ENCODE peak calls at places on chromosomes 12 and 14, in five cellular contexts. V is LoVo; Y is transverse colon; E is activated gamma-delta T cell treated with anti-CD3 and anti-CD28 coated beads, Interleukin-2, amount 50 U/mL, for 16 hours; A is cardiac muscle cell. F is an unnamed sample.

GRCh38 chr12:108289342-108290131 is 49.6 kb downstream of the CMKLR1 start:
- DNase-seq in V (no peak), Y (no peak), E (no peak), A (no peak), F (no peak)

GRCh38 chr12:988616-989015 is 2.4 kb upstream of the ERC1 start:
- DNase-seq in V (no peak), Y (no peak), E (no peak), A (no peak), F (no peak)

GRCh38 chr14:103198429-103199140 is 75.3 kb downstream of the TNFAIP2 start:
- DNase-seq in V (no peak), Y (no peak), E (no peak), A (no peak), F (no peak)

GRCh38 chr12:11812558-11813421 is 163.3 kb downstream of the ETV6 start:
- DNase-seq in V (no peak), Y (peak; percentile 50), E (no peak), A (peak; percentile 33), F (no peak)

GRCh38 chr12:49777800-49778748 is 36.7 kb downstream of the TMBIM6 start:
- DNase-seq in V (peak; percentile 68), Y (peak; percentile 75), E (peak; percentile 63), A (peak; percentile 71), F (no peak)

GRCh38 chr12:52945389-52946232 is 3.3 kb upstream of the KRT18 start:
- DNase-seq in V (peak; percentile 88), Y (peak; percentile 44), E (no peak), A (peak; percentile 86), F (no peak)

GRCh38 chr14:57831981-57832380 is 33.9 kb downstream of the SLC35F4 start:
- DNase-seq in V (no peak), Y (no peak), E (no peak), A (peak; percentile 23), F (no peak)

GRCh38 chr12:90449611-90450010 is 505.4 kb downstream of the CCER1 start:
- DNase-seq in V (no peak), Y (no peak), E (no peak), A (no peak), F (no peak)

GRCh38 chr14:73785336-73785833 is 66.2 kb upstream of the PTGR2 start:
- DNase-seq in V (peak; percentile 20), Y (peak; percentile 49), E (no peak), A (no peak), F (peak; percentile 50)

GRCh38 chr14:89294872-89295271 is 122.2 kb downstream of the FOXN3 start:
- DNase-seq in V (no peak), Y (no peak), E (no peak), A (no peak), F (no peak)

GRCh38 chr12:111270773-111271172 is 98.1 kb downstream of the PHETA1 start:
- DNase-seq in V (peak; percentile 31), Y (no peak), E (no peak), A (no peak), F (no peak)

GRCh38 chr14:88559852-88560251 is 3.0 kb upstream of the ZC3H14 start:
- DNase-seq in V (no peak), Y (no peak), E (no peak), A (no peak), F (no peak)

GRCh38 chr12:51848843-51849735 is 571 bp upstream of the FIGNL2 start:
- DNase-seq in V (no peak), Y (no peak), E (no peak), A (peak; percentile 79), F (no peak)

GRCh38 chr12:71476513-71476912 is 36.9 kb downstream of the LGR5 start:
- DNase-seq in V (no peak), Y (no peak), E (no peak), A (no peak), F (no peak)

GRCh38 chr12:66066929-66067281 is 63.6 kb downstream of the LLPH start:
- DNase-seq in V (no peak), Y (no peak), E (no peak), A (no peak), F (peak; percentile 99)

GRCh38 chr14:22819191-22819988 is 4.2 kb upstream of the SLC7A7 start:
- DNase-seq in V (no peak), Y (peak; percentile 64), E (no peak), A (no peak), F (no peak)

GRCh38 chr12:91663331-91663998 is 480.8 kb upstream of the DCN start:
- DNase-seq in V (no peak), Y (no peak), E (no peak), A (no peak), F (no peak)

GRCh38 chr12:117188961-117189724 is 1.1 kb downstream of the FBXO21 start:
- DNase-seq in V (no peak), Y (no peak), E (no peak), A (no peak), F (no peak)

GRCh38 chr14:104519721-104520120 is 59.8 kb upstream of the C14orf180 start:
- DNase-seq in V (no peak), Y (no peak), E (no peak), A (no peak), F (no peak)

GRCh38 chr14:104731249-104731924 is 7.4 kb downstream of the ADSS1 start:
- DNase-seq in V (no peak), Y (no peak), E (no peak), A (peak; percentile 45), F (no peak)

GRCh38 chr12:89486231-89486630 is 38.4 kb downstream of the GALNT4 start:
- DNase-seq in V (no peak), Y (no peak), E (no peak), A (no peak), F (no peak)

GRCh38 chr14:24789277-24789832 is 155.4 kb upstream of the GZMB start:
- DNase-seq in V (no peak), Y (no peak), E (no peak), A (no peak), F (no peak)

GRCh38 chr12:23424685-23425084 is 524.8 kb downstream of the SOX5 start:
- DNase-seq in V (no peak), Y (no peak), E (no peak), A (no peak), F (no peak)

GRCh38 chr12:3261782-3262359 is 184.7 kb downstream of the TSPAN9 start:
- DNase-seq in V (no peak), Y (no peak), E (no peak), A (no peak), F (no peak)

GRCh38 chr12:113388351-113388750 is 15.3 kb downstream of the SDS start:
- DNase-seq in V (no peak), Y (no peak), E (no peak), A (no peak), F (no peak)

GRCh38 chr12:109445224-109445623 is 31.9 kb downstream of the KCTD10 start:
- DNase-seq in V (no peak), Y (no peak), E (no peak), A (no peak), F (no peak)

GRCh38 chr12:100995771-100996170 is 201.2 kb downstream of the ANO4 start:
- DNase-seq in V (no peak), Y (no peak), E (no peak), A (no peak), F (no peak)

GRCh38 chr14:54908230-54908629 is 5.6 kb upstream of the GCH1 start:
- DNase-seq in V (no peak), Y (no peak), E (no peak), A (no peak), F (no peak)

GRCh38 chr14:77301103-77301502 is 19.6 kb downstream of the POMT2 start:
- DNase-seq in V (no peak), Y (peak; percentile 83), E (peak; percentile 23), A (peak; percentile 85), F (no peak)

GRCh38 chr12:57984629-57985151 is 43.3 kb downstream of the ATP23 start:
- DNase-seq in V (no peak), Y (no peak), E (no peak), A (no peak), F (no peak)

GRCh38 chr14:34081576-34082136 is 130.8 kb upstream of the EGLN3 start:
- DNase-seq in V (peak; percentile 81), Y (no peak), E (no peak), A (no peak), F (no peak)

GRCh38 chr12:113850309-113851056 is 115.6 kb downstream of the RBM19 start:
- DNase-seq in V (no peak), Y (peak; percentile 18), E (no peak), A (peak; percentile 31), F (no peak)

GRCh38 chr12:64700532-64700931 is 58.7 kb downstream of the GNS start:
- DNase-seq in V (no peak), Y (no peak), E (no peak), A (no peak), F (no peak)

GRCh38 chr12:57488397-57489156 is 709 bp downstream of the MARS1 start:
- DNase-seq in V (no peak), Y (no peak), E (no peak), A (no peak), F (no peak)

GRCh38 chr14:22276913-22277816 is 311.9 kb downstream of the DAD1 start:
- DNase-seq in V (peak; percentile 42), Y (no peak), E (no peak), A (peak; percentile 18), F (no peak)

GRCh38 chr12:120181991-120182631 is 12.4 kb downstream of the GCN1 start:
- DNase-seq in V (no peak), Y (no peak), E (no peak), A (no peak), F (no peak)

GRCh38 chr12:128726866-128727265 is 96.9 kb downstream of the SLC15A4 start:
- DNase-seq in V (no peak), Y (peak; percentile 46), E (no peak), A (no peak), F (no peak)

GRCh38 chr12:115177899-115178298 is 493.9 kb upstream of the TBX3 start:
- DNase-seq in V (no peak), Y (no peak), E (no peak), A (no peak), F (no peak)

GRCh38 chr14:63180017-63180416 is 24.2 kb upstream of the RHOJ start:
- DNase-seq in V (no peak), Y (no peak), E (no peak), A (no peak), F (no peak)